ENCODE peak calls at places on chromosomes 5 and 9, in four cellular contexts. One of them, this sample, is unnamed.

GRCh38 chr5:91212336-91213092 is 170.6 kb downstream of the ARRDC3 start:
- DNase-seq in endothelial cell of umbilical vein: no peak
- DNase-seq in transverse colon: peak
- DNase-seq in ovary: peak
- DNase-seq in this sample: no peak

GRCh38 chr9:26685857-26686256 is 206.7 kb downstream of the CAAP1 start:
- DNase-seq in endothelial cell of umbilical vein: no peak
- DNase-seq in transverse colon: no peak
- DNase-seq in ovary: no peak
- DNase-seq in this sample: no peak

GRCh38 chr9:92138157-92138959 is 23.1 kb upstream of the SPTLC1 start:
- DNase-seq in endothelial cell of umbilical vein: peak
- DNase-seq in transverse colon: peak
- DNase-seq in ovary: peak
- DNase-seq in this sample: peak

GRCh38 chr9:34577635-34578240 is 11.8 kb downstream of the CNTFR start:
- DNase-seq in endothelial cell of umbilical vein: no peak
- DNase-seq in transverse colon: no peak
- DNase-seq in ovary: no peak
- DNase-seq in this sample: no peak

GRCh38 chr5:80369521-80369920 is 38.3 kb upstream of the ZFYVE16 start:
- DNase-seq in endothelial cell of umbilical vein: no peak
- DNase-seq in transverse colon: no peak
- DNase-seq in ovary: no peak
- DNase-seq in this sample: no peak

GRCh38 chr9:70049236-70049635 is 5.6 kb downstream of the MAMDC2 start:
- DNase-seq in endothelial cell of umbilical vein: no peak
- DNase-seq in transverse colon: peak
- DNase-seq in ovary: peak
- DNase-seq in this sample: peak

GRCh38 chr5:112109331-112109993 is 309.6 kb downstream of the EPB41L4A start:
- DNase-seq in endothelial cell of umbilical vein: no peak
- DNase-seq in transverse colon: no peak
- DNase-seq in ovary: peak
- DNase-seq in this sample: peak

GRCh38 chr9:93860694-93861658 is 94.2 kb downstream of the BARX1 start:
- DNase-seq in endothelial cell of umbilical vein: no peak
- DNase-seq in transverse colon: no peak
- DNase-seq in ovary: no peak
- DNase-seq in this sample: no peak

GRCh38 chr5:159031513-159031912 is 68.2 kb downstream of the EBF1 start:
- DNase-seq in endothelial cell of umbilical vein: no peak
- DNase-seq in transverse colon: no peak
- DNase-seq in ovary: no peak
- DNase-seq in this sample: no peak

GRCh38 chr9:93378276-93378675 is 73.2 kb upstream of the FAM120A start:
- DNase-seq in endothelial cell of umbilical vein: no peak
- DNase-seq in transverse colon: no peak
- DNase-seq in ovary: no peak
- DNase-seq in this sample: no peak

GRCh38 chr5:178460598-178461425 is 129.4 kb downstream of the COL23A1 start:
- DNase-seq in endothelial cell of umbilical vein: peak
- DNase-seq in transverse colon: peak
- DNase-seq in ovary: no peak
- DNase-seq in this sample: peak

GRCh38 chr5:79448336-79448735 is 65.6 kb downstream of the HOMER1 start:
- DNase-seq in endothelial cell of umbilical vein: no peak
- DNase-seq in transverse colon: no peak
- DNase-seq in ovary: no peak
- DNase-seq in this sample: no peak

GRCh38 chr9:109441296-109441695 is 56.8 kb downstream of the PTPN3 start:
- DNase-seq in endothelial cell of umbilical vein: no peak
- DNase-seq in transverse colon: no peak
- DNase-seq in ovary: no peak
- DNase-seq in this sample: no peak

GRCh38 chr9:133134419-133135190 is 13.6 kb upstream of the RALGDS start:
- DNase-seq in endothelial cell of umbilical vein: no peak
- DNase-seq in transverse colon: peak
- DNase-seq in ovary: no peak
- DNase-seq in this sample: no peak

GRCh38 chr9:37300620-37301368 is 121.7 kb upstream of the GRHPR start:
- DNase-seq in endothelial cell of umbilical vein: peak
- DNase-seq in transverse colon: no peak
- DNase-seq in ovary: no peak
- DNase-seq in this sample: no peak

GRCh38 chr5:168076561-168076991 is 214.9 kb upstream of the WWC1 start:
- DNase-seq in endothelial cell of umbilical vein: no peak
- DNase-seq in transverse colon: no peak
- DNase-seq in ovary: no peak
- DNase-seq in this sample: peak

GRCh38 chr9:133003671-133004090 is 25.2 kb downstream of the GFI1B start:
- DNase-seq in endothelial cell of umbilical vein: no peak
- DNase-seq in transverse colon: no peak
- DNase-seq in ovary: no peak
- DNase-seq in this sample: no peak

DNA sequence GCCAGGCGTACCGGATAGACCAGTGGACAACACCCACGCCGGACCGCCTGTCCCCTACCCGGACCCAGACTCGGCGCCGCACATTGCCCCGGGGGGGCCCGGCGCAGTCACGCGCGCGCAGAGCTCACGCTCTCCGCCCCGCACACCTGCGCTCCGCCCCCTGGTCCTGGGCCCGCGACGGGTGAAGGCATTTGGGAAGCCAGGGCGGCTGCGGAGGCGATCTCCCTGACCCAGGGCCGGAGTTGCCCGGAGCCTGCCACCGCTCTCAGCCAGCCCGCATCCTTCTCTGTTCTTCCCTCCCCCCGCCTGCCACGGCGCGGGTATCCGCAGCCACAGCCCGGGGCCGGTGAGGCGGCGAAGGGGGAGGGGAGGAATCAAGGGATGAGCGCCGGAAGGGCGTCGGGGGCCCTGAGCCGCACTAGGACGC is 482 bp downstream of the RELL2 start:
- DNase-seq in endothelial cell of umbilical vein: no peak
- DNase-seq in transverse colon: peak
- DNase-seq in ovary: no peak
- DNase-seq in this sample: peak
- H3K27ac ChIP-seq in endothelial cell of umbilical vein: peak
- H3K27ac ChIP-seq in transverse colon: peak
- H3K27ac ChIP-seq in ovary: no peak
- H3K27ac ChIP-seq in this sample: peak

DNA sequence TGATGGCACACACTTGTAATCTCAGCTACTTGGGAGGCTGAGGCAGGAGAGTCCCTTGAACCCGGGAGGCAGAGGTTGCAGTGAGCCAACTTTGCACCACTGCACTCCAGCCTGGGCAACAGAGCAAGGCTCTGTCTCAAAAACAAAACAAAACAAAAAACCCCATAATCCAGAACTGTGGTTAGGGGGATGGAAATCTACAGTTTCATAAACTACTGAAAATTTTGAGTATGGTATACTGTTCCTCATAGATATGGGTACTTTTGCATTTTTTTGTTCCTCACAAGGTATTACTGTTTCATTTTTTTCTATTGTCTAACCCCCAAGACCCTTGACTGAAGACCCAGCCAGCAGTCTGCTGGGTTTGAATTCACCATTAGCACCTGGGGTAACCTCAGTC is 52.2 kb upstream of the MAP3K1 start:
- DNase-seq in endothelial cell of umbilical vein: no peak
- DNase-seq in transverse colon: no peak
- DNase-seq in ovary: no peak
- DNase-seq in this sample: no peak
- H3K4me3 ChIP-seq in endothelial cell of umbilical vein: no peak
- H3K4me3 ChIP-seq in transverse colon: no peak
- H3K4me3 ChIP-seq in ovary: no peak
- H3K4me3 ChIP-seq in this sample: no peak

GRCh38 chr5:147547730-147548129 is 37.9 kb upstream of the DPYSL3 start:
- DNase-seq in endothelial cell of umbilical vein: peak
- DNase-seq in transverse colon: no peak
- DNase-seq in ovary: no peak
- DNase-seq in this sample: no peak
- TF ChIP-seq POLR2A in endothelial cell of umbilical vein: no peak
- TF ChIP-seq POLR2A in transverse colon: no peak
- TF ChIP-seq POLR2A in ovary: no peak
- TF ChIP-seq POLR2A in this sample: no peak

DNA sequence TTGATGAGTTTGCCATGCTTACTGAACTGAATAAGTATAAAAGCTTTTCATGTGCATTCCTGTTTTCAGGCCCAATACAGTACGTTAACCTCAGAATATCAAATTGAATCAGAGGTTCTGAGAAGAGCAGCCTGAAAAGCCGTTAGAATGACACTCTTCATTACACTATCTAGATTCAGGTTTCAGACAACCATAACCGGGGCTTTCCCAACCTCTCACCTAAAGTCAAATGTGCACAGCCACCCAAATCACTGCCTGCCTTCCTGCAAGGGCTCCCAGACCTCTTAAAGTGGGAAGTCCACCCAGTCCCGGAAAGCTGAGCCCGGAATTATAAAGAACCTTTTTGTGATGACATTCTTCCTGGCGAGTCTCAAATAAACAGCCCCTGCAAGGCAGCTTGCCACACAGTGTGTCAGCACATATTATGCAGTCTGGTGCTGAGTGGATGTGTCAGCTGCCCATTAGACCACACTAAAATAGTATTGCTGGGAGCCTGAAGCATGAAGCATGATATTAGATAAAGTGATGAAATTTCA is 245.8 kb downstream of the TLE4 start:
- DNase-seq in endothelial cell of umbilical vein: no peak
- DNase-seq in transverse colon: no peak
- DNase-seq in ovary: no peak
- DNase-seq in this sample: peak
- H3K27ac ChIP-seq in endothelial cell of umbilical vein: no peak
- H3K27ac ChIP-seq in transverse colon: no peak
- H3K27ac ChIP-seq in ovary: no peak
- H3K27ac ChIP-seq in this sample: no peak

This sample was measured in adrenal gland.